ENCODE peak calls at places on chromosomes 3 and 15, in ten cellular contexts. O, L, S, E, V, M, D, N, Y and T are unnamed samples.

GRCh38 chr3:119550090-119550910 is 9.1 kb downstream of the CD80 start:
- DNase-seq in Y (no peak), L (no peak), V (no peak), M (no peak), S (no peak), N (peak), E (no peak), O (no peak), D (no peak), T (no peak)

GRCh38 chr3:14788644-14789043 is 30.1 kb upstream of the FGD5 start:
- DNase-seq in Y (no peak), V (no peak), N (peak), E (no peak), O (no peak), L (no peak), M (no peak), D (no peak), S (no peak), T (no peak)

GRCh38 chr15:45402955-45403892 is 24.9 kb upstream of the GATM start:
- DNase-seq in V (peak), N (peak), L (peak), Y (peak), D (no peak), O (no peak), M (peak), S (peak), E (peak), T (no peak)

GRCh38 chr15:52518487-52518886 is 10.2 kb downstream of the MYO5A start:
- DNase-seq in S (no peak), V (no peak), E (no peak), O (no peak), N (no peak), D (no peak), M (no peak), L (no peak), Y (no peak), T (no peak)

GRCh38 chr15:39621210-39621609 is 40.3 kb downstream of the THBS1 start:
- DNase-seq in S (no peak), N (no peak), M (no peak), E (no peak), O (no peak), V (no peak), Y (no peak), D (no peak), L (no peak), T (no peak)

GRCh38 chr15:69509131-69509530 is 56.5 kb downstream of the RPLP1 start:
- DNase-seq in O (no peak), N (no peak), M (no peak), D (no peak), L (no peak), E (no peak), S (no peak), V (no peak), Y (no peak), T (no peak)

GRCh38 chr3:174440350-174440716 is 418.8 kb upstream of the NAALADL2 start:
- DNase-seq in V (no peak), E (no peak), N (peak), M (no peak), Y (no peak), O (no peak), L (peak), D (no peak), S (peak), T (peak)

GRCh38 chr3:31247850-31248618 is 284.7 kb upstream of the STT3B start:
- DNase-seq in S (no peak), O (no peak), Y (no peak), E (no peak), M (no peak), L (no peak), V (no peak), N (no peak), D (no peak), T (no peak)

GRCh38 chr15:96887730-96888129 is 557.2 kb downstream of the NR2F2 start:
- DNase-seq in E (no peak), L (no peak), N (no peak), V (no peak), D (no peak), O (no peak), S (no peak), M (no peak), Y (no peak), T (no peak)

GRCh38 chr3:14154895-14155432 is 23.4 kb downstream of the XPC start:
- DNase-seq in D (no peak), N (no peak), S (no peak), V (no peak), Y (no peak), M (no peak), E (no peak), L (no peak), O (no peak), T (no peak)

GRCh38 chr3:79598594-79598993 is 169.2 kb downstream of the ROBO1 start:
- DNase-seq in Y (no peak), M (no peak), O (no peak), L (no peak), S (no peak), N (no peak), E (no peak), V (no peak), D (no peak), T (no peak)

GRCh38 chr15:40595773-40596172 is 1.7 kb downstream of the KNL1 start:
- DNase-seq in L (no peak), Y (no peak), V (no peak), O (no peak), M (no peak), S (no peak), N (no peak), D (no peak), E (no peak), T (no peak)

GRCh38 chr3:97686258-97686657 is 78.3 kb upstream of the ARL6 start:
- DNase-seq in O (no peak), D (no peak), Y (no peak), L (no peak), N (no peak), E (no peak), M (no peak), V (no peak), S (no peak), T (no peak)

GRCh38 chr3:120688121-120688520 is 6.1 kb upstream of the HGD start:
- DNase-seq in V (no peak), Y (peak), E (no peak), D (no peak), M (no peak), N (peak), L (no peak), S (no peak), O (peak), T (no peak)